ENCODE peak calls at places on chromosomes 11 and 22, in five cellular contexts. Z, R, A, O and G are unnamed samples.
A peak's percentile ranks its signal among the peaks of the same experiment; 100 is the strongest.

GRCh38 chr22:38435010-38435409 is 20.0 kb downstream of the KCNJ4 start:
- DNase-seq in Z (peak; percentile 79), R (no peak), A (no peak), O (no peak), G (peak; percentile 77)

GRCh38 chr11:115145316-115145715 is 358.9 kb downstream of the CADM1 start:
- DNase-seq in Z (no peak), R (no peak), A (no peak), O (no peak), G (no peak)

GRCh38 chr11:126485021-126485781 is 129.7 kb downstream of the ST3GAL4 start:
- DNase-seq in Z (no peak), R (peak; percentile 2), A (peak; percentile 81), O (no peak), G (no peak)

GRCh38 chr11:117384045-117384444 is 56.4 kb downstream of the CEP164 start:
- DNase-seq in Z (no peak), R (peak; percentile 76), A (peak; percentile 96), O (no peak), G (no peak)

GRCh38 chr22:37242395-37242918 is 1.6 kb downstream of the RAC2 start:
- DNase-seq in Z (no peak), R (peak; percentile 60), A (peak; percentile 38), O (no peak), G (no peak)

GRCh38 chr11:17747131-17747955 is 12.8 kb downstream of the KCNC1 start:
- DNase-seq in Z (no peak), R (no peak), A (no peak), O (no peak), G (no peak)

GRCh38 chr22:45631140-45631539 is 40.5 kb upstream of the ATXN10 start:
- DNase-seq in Z (peak; percentile 81), R (no peak), A (no peak), O (no peak), G (peak; percentile 75)

GRCh38 chr22:36734171-36735058 is 30.9 kb upstream of the CACNG2 start:
- DNase-seq in Z (peak; percentile 29), R (no peak), A (peak; percentile 51), O (no peak), G (no peak)

GRCh38 chr22:39325392-39325932 is 6.0 kb upstream of the RPL3 start:
- DNase-seq in Z (no peak), R (peak; percentile 26), A (no peak), O (no peak), G (no peak)

GRCh38 chr11:134823970-134824369 is 411.9 kb upstream of the B3GAT1 start:
- DNase-seq in Z (no peak), R (no peak), A (no peak), O (no peak), G (no peak)

GRCh38 chr11:68117896-68118470 is 3.2 kb downstream of the CHKA start:
- DNase-seq in Z (peak; percentile 54), R (peak; percentile 26), A (no peak), O (no peak), G (no peak)
- H3K18ac ChIP-seq in Z (no peak overlapping the region), R (no peak overlapping the region), A (no peak overlapping the region), O (no peak overlapping the region), G (no peak overlapping the region)

DNA sequence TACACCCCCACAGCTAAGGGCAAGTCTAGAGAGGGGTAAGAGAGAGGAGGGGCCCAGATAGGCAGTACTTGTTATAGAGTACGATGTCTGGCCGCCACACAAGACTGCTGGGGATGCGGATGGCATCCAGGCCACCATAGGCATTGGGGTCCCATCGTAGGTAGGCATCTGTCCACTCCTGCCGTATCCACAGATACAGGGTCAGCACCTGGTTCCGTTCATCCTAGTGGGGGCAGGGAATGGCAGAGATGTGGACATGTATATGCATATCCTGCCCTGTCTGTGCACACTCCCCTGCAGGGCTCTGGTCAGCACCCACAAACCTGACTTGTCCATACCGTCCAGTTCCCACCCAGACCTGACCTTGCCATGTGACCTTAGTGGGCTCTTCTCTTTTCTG is 2.1 kb downstream of the CHRNA10 start:
- DNase-seq in Z (no peak), R (no peak), A (no peak), O (no peak), G (no peak)
- H3K18ac ChIP-seq in Z (no peak overlapping the region), R (no peak overlapping the region), A (no peak overlapping the region), O (no peak overlapping the region), G (no peak overlapping the region)

DNA sequence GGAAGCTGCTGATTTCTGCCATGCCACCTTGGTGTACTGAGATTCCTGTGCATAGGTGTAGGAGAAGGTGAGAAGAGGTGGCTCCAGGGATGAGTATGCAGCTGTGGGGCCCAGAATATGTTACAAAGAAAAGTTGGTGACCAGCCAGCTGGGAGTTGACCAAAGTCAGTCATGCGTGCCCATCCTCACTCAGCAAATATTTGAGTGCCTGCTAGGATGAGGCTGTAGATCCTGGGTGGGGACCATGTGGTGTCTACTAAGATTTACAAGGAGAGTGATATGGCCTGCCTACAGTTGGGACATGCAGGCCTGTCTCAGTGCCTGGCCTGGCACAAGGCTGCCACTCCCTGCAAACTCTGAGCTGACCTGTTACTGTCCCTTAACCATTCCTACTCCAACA is 19.4 kb downstream of the RNF185 start:
- DNase-seq in Z (no peak), R (peak; percentile 8), A (peak; percentile 23), O (no peak), G (no peak)
- H3K18ac ChIP-seq in Z (peak overlapping the region; percentile 25), R (no peak overlapping the region), A (peak overlapping the region; percentile 59), O (no peak overlapping the region), G (no peak overlapping the region)

DNA sequence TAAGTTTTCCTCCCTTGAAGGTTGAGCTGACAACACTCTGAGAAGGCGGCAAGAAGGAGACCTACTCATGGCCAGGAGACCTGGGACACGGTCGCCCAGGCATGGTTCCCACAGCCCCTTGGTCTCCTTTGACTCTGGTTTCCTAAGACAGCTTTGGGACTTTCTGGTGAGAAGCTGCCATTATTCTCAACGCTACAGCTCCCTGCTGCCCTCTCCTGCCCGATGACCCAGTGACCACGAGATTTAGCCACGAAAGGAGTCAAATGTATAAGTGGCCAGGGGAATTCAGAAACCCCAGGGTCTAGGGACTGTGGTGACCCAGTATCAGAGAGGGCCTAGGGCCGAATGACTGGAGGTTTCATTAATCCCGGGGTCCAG is 696 bp upstream of the SDF2L1 start:
- DNase-seq in Z (peak; percentile 60), R (peak; percentile 85), A (peak; percentile 55), O (no peak), G (no peak)
- H3K18ac ChIP-seq in Z (no peak overlapping the region), R (no peak overlapping the region), A (no peak overlapping the region), O (no peak overlapping the region), G (peak overlapping the region; percentile 36)

DNA sequence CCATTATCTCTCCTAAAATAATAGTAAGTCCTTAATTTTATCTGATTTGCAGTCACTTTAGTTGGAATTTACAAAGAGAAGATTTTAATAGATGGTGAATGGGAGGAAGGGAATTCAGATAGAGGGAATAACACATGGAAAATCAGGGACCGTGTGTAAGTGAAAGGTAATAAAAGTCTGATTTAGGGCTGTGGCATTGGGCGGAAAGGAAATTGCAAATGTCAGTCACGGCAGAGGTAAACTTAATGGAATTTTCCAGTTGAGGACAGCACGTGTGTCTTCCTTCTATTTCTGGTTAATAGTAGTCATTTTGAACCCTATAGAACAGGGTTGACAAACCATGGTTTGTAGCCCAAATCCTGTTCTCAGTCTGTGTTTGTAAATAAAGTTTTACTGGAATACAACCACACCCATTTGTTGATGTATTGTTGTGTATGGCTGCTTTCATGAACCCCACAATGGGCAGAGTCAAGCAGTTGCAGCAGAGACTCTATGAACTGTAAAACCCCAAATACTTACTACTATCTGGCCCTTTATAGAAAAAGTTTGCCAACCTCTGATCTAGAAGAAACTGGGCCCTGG is 34.1 kb downstream of the PACS1 start:
- DNase-seq in Z (no peak), R (no peak), A (no peak), O (no peak), G (no peak)
- H3K18ac ChIP-seq in Z (no peak overlapping the region), R (no peak overlapping the region), A (no peak overlapping the region), O (no peak overlapping the region), G (no peak overlapping the region)

DNA sequence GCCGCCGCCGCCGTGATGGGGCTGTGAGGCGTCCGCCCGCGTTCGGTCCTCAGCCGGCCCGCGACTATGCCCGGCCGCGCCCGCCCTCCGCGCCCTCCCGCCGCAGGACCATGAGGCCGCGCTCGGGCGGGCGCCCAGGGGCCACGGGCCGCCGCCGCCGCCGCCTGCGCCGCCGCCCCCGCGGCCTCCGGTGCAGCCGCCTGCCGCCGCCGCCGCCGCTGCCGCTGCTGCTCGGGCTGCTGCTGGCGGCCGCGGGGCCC is 215 bp downstream of the ZNRF3 start:
- DNase-seq in Z (no peak), R (no peak), A (no peak), O (no peak), G (no peak)
- H3K18ac ChIP-seq in Z (no peak overlapping the region), R (peak overlapping the region; percentile 89), A (no peak overlapping the region), O (peak overlapping the region; percentile 96), G (peak overlapping the region; percentile 96)

GRCh38 chr22:19880786-19881569 is 26.3 kb upstream of the GNB1L start:
- DNase-seq in Z (peak; percentile 98), R (peak; percentile 91), A (peak; percentile 94), O (peak; percentile 92), G (peak; percentile 82)
- H3K18ac ChIP-seq in Z (peak overlapping the region; percentile 97), R (peak overlapping the region; percentile 56), A (peak overlapping the region; percentile 58), O (peak overlapping the region; percentile 96), G (peak overlapping the region; percentile 99)

GRCh38 chr11:11976476-11977187 is 31.8 kb downstream of the DKK3 start:
- DNase-seq in Z (no peak), R (no peak), A (no peak), O (no peak), G (no peak)

GRCh38 chr11:11979487-11980117 is 28.8 kb downstream of the DKK3 start:
- DNase-seq in Z (no peak), R (peak; percentile 91), A (peak; percentile 81), O (no peak), G (no peak)

GRCh38 chr11:11977206-11977938 is 31.1 kb downstream of the DKK3 start:
- DNase-seq in Z (peak; percentile 52), R (peak; percentile 93), A (peak; percentile 96), O (no peak), G (peak; percentile 47)

GRCh38 chr11:11978792-11979486 is 29.5 kb downstream of the DKK3 start:
- DNase-seq in Z (peak; percentile 28), R (peak; percentile 88), A (peak; percentile 80), O (no peak), G (no peak)

GRCh38 chr11:11978098-11978637 is 30.3 kb downstream of the DKK3 start:
- DNase-seq in Z (no peak), R (no peak), A (no peak), O (no peak), G (no peak)
- H3K18ac ChIP-seq in Z (no peak overlapping the region), R (peak overlapping the region; percentile 94), A (peak overlapping the region; percentile 39), O (no peak overlapping the region), G (no peak overlapping the region)

GRCh38 chr11:73277467-73277866 is 5.3 kb downstream of the P2RY6 start:
- DNase-seq in Z (no peak), R (no peak), A (no peak), O (no peak), G (no peak)

GRCh38 chr11:73272680-73273038 is 521 bp downstream of the P2RY6 start:
- DNase-seq in Z (no peak), R (no peak), A (no peak), O (no peak), G (no peak)

GRCh38 chr11:73273246-73273890 is 1.2 kb downstream of the P2RY6 start:
- DNase-seq in Z (no peak), R (no peak), A (no peak), O (no peak), G (no peak)

GRCh38 chr11:73274722-73275380 is 2.7 kb downstream of the P2RY6 start:
- DNase-seq in Z (peak; percentile 19), R (no peak), A (no peak), O (no peak), G (no peak)

GRCh38 chr11:73275381-73275750 is 3.2 kb downstream of the P2RY6 start:
- DNase-seq in Z (peak; percentile 24), R (no peak), A (no peak), O (no peak), G (no peak)
- H3K18ac ChIP-seq in Z (no peak overlapping the region), R (no peak overlapping the region), A (no peak overlapping the region), O (peak overlapping the region; percentile 19), G (no peak overlapping the region)